ENCODE peak calls at places on chromosomes 12 and 14, in five cellular contexts. E is body of pancreas, M is H7, Y is astrocyte of the spinal cord, T is foreskin fibroblast. F is an unnamed sample.

GRCh38 chr14:32567543-32568384 is 238.7 kb downstream of the AKAP6 start:
- DNase-seq in E (no peak), M (no peak), Y (peak; percentile 38), T (peak; percentile 61), F (no peak)

GRCh38 chr14:74858022-74858421 is 17.9 kb downstream of the PROX2 start:
- DNase-seq in E (no peak), M (no peak), Y (no peak), T (peak; percentile 84), F (no peak)

GRCh38 chr14:68881396-68881795 is 88.5 kb upstream of the ZFP36L1 start:
- DNase-seq in E (no peak), M (no peak), Y (no peak), T (no peak), F (no peak)

GRCh38 chr14:20632831-20633771 is 8.4 kb downstream of the OR6S1 start:
- DNase-seq in E (peak; percentile 61), M (peak; percentile 84), Y (peak; percentile 87), T (peak; percentile 86), F (no peak)

GRCh38 chr12:27575099-27575779 is 51.2 kb downstream of the PPFIBP1 start:
- DNase-seq in E (no peak), M (no peak), Y (no peak), T (no peak), F (no peak)

GRCh38 chr12:125188912-125189881 is 124.0 kb downstream of the AACS start:
- DNase-seq in E (no peak), M (peak; percentile 47), Y (no peak), T (no peak), F (no peak)

GRCh38 chr12:132500856-132501180 is 10.9 kb downstream of the FBRSL1 start:
- DNase-seq in E (no peak), M (no peak), Y (no peak), T (no peak), F (no peak)

GRCh38 chr12:16526693-16527092 is 79.3 kb downstream of the LMO3 start:
- DNase-seq in E (no peak), M (no peak), Y (peak; percentile 64), T (peak; percentile 71), F (no peak)

GRCh38 chr12:6966351-6966750 is 4.1 kb downstream of the PHB2 start:
- DNase-seq in E (no peak), M (no peak), Y (no peak), T (peak; percentile 53), F (peak; percentile 63)

GRCh38 chr12:64792128-64792527 is 32.3 kb upstream of the TBC1D30 start:
- DNase-seq in E (no peak), M (no peak), Y (no peak), T (no peak), F (no peak)

GRCh38 chr14:71554323-71554722 is 377.9 kb upstream of the RGS6 start:
- DNase-seq in E (no peak), M (no peak), Y (no peak), T (no peak), F (no peak)

GRCh38 chr12:76024942-76025600 is 6.5 kb downstream of the PHLDA1 start:
- DNase-seq in E (no peak), M (no peak), Y (peak; percentile 94), T (peak; percentile 91), F (no peak)

GRCh38 chr12:23221066-23221465 is 596.1 kb downstream of the ETNK1 start:
- DNase-seq in E (no peak), M (peak; percentile 52), Y (no peak), T (no peak), F (no peak)

GRCh38 chr12:89783321-89784060 is 74.9 kb upstream of the ATP2B1 start:
- DNase-seq in E (no peak), M (no peak), Y (peak; percentile 12), T (peak; percentile 70), F (no peak)

GRCh38 chr12:109301643-109302176 is 7.4 kb downstream of the FOXN4 start:
- DNase-seq in E (no peak), M (peak; percentile 16), Y (no peak), T (no peak), F (no peak)

GRCh38 chr14:90023176-90023896 is 38.5 kb upstream of the KCNK13 start:
- DNase-seq in E (no peak), M (no peak), Y (peak; percentile 8), T (no peak), F (no peak)

GRCh38 chr12:2456122-2456812 is 338.5 kb upstream of the FKBP4 start:
- DNase-seq in E (no peak), M (no peak), Y (no peak), T (no peak), F (no peak)

GRCh38 chr14:68173227-68173972 is 353.8 kb downstream of the RAD51B start:
- DNase-seq in E (no peak), M (no peak), Y (peak; percentile 35), T (peak; percentile 50), F (no peak)

GRCh38 chr14:56905282-56905681 is 95.0 kb upstream of the OTX2 start:
- DNase-seq in E (no peak), M (no peak), Y (no peak), T (no peak), F (no peak)

GRCh38 chr12:509494-509893 is 49.8 kb downstream of the B4GALNT3 start:
- DNase-seq in E (no peak), M (peak; percentile 48), Y (peak; percentile 10), T (peak; percentile 24), F (no peak)

GRCh38 chr14:70924521-70924920 is 17.3 kb downstream of the PCNX1 start:
- DNase-seq in E (no peak), M (no peak), Y (no peak), T (no peak), F (no peak)

GRCh38 chr12:96906498-96906848 is 584 bp upstream of the NEDD1 start:
- DNase-seq in E (no peak), M (no peak), Y (peak; percentile 9), T (no peak), F (no peak)

GRCh38 chr12:55446334-55446733 is 2.5 kb downstream of the OR6C2 start:
- DNase-seq in E (no peak), M (no peak), Y (no peak), T (no peak), F (no peak)

GRCh38 chr14:99552021-99552553 is 51.9 kb downstream of the CCDC85C start:
- DNase-seq in E (no peak), M (no peak), Y (no peak), T (no peak), F (no peak)

GRCh38 chr14:88849717-88850116 is 25.3 kb downstream of the TTC8 start:
- DNase-seq in E (no peak), M (no peak), Y (no peak), T (no peak), F (no peak)

GRCh38 chr12:112381421-112381897 is 772 bp downstream of the HECTD4 start:
- DNase-seq in E (peak; percentile 12), M (no peak), Y (no peak), T (peak; percentile 32), F (peak; percentile 88)

GRCh38 chr14:32564591-32564990 is 235.5 kb downstream of the AKAP6 start:
- DNase-seq in E (no peak), M (no peak), Y (peak; percentile 18), T (peak; percentile 28), F (no peak)

GRCh38 chr12:120229071-120229582 is 28.2 kb upstream of the RPLP0 start:
- DNase-seq in E (no peak), M (no peak), Y (no peak), T (no peak), F (no peak)

GRCh38 chr12:120229583-120230325 is 28.8 kb upstream of the RPLP0 start:
- DNase-seq in E (no peak), M (peak; percentile 45), Y (no peak), T (peak; percentile 61), F (no peak)

GRCh38 chr12:120230974-120231315 is 30.0 kb upstream of the RPLP0 start:
- DNase-seq in E (no peak), M (no peak), Y (no peak), T (no peak), F (no peak)

GRCh38 chr12:120231316-120232011 is 30.6 kb upstream of the RPLP0 start:
- DNase-seq in E (peak; percentile 88), M (peak; percentile 66), Y (peak; percentile 94), T (peak; percentile 98), F (no peak)

GRCh38 chr12:120230326-120230973 is 29.5 kb upstream of the RPLP0 start:
- DNase-seq in E (peak; percentile 70), M (peak; percentile 94), Y (peak; percentile 94), T (peak; percentile 96), F (no peak)
- H3K4me3 ChIP-seq in E (no peak overlapping the region), M (no peak overlapping the region), Y (no peak overlapping the region), T (peak overlapping the region; percentile 19), F (no peak overlapping the region)

DNA sequence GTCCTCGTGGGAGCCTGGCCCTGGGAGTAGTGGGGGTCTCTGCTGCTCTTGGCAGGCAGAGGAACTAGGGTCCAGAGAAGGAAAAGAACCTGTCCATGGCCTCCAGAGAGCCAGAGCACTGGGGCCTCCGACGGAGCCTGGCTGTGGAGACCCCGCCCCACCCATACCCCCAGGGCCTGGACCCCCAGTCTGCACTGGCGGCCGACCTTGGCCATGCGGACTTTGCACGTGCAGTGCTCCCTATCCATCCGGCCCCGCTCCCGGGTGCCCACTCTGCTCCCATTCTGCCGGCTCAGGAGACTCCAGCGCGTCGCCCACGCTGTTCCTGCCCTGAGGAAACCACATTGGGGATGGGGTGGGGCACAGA is 1.1 kb downstream of the BEGAIN start:
- DNase-seq in E (peak; percentile 9), M (no peak), Y (no peak), T (no peak), F (peak; percentile 79)
- H3K4me3 ChIP-seq in E (no peak overlapping the region), M (peak overlapping the region; percentile 52), Y (peak overlapping the region; percentile 27), T (peak overlapping the region; percentile 48), F (no peak overlapping the region)

DNA sequence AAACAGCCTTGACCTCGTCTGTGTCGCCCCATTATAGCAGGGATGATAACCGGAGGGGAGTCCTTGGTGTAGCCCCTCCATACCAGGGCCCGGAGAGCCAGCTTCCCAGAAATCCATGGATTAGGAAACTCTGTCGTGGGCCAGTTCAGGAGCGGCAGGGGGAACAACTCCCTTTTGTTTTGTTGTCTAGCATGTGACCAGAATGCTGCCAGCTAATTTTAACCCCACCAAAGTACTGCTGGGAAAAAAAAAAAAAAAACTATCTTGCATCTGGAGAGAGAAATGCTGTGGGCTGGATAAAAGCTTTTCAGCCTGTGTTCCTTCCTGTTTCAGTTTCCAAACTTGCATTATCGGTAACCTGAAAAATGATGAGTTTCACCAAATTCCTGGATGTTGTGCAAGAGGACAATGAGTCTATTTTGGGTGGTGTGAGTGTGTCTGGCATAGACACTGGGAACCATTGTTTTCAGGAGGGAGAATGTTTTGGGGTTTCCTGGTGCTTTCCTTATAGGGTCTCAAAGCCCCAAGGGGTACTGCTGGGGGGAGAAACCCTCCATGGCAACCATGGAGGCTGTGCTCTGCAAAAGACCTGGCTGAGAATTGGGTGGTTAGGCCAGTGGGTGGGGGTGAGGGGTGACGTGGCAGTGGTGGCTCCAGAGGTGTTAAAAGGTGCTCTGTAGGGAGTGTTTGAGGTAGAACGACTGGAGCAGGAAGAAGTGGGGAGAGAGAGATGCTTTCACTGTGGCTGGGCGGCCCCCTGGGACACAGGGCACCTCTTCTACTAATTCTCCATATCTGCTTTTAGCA is 14.9 kb upstream of the IRF2BPL start:
- DNase-seq in E (no peak), M (no peak), Y (peak; percentile 77), T (peak; percentile 94), F (no peak)
- H3K4me3 ChIP-seq in E (no peak overlapping the region), M (no peak overlapping the region), Y (no peak overlapping the region), T (peak overlapping the region; percentile 36), F (no peak overlapping the region)

GRCh38 chr12:88574278-88574677 is 6.0 kb downstream of the KITLG start:
- DNase-seq in E (no peak), M (no peak), Y (no peak), T (peak; percentile 35), F (no peak)
- H3K4me3 ChIP-seq in E (no peak overlapping the region), M (no peak overlapping the region), Y (no peak overlapping the region), T (peak overlapping the region; percentile 28), F (no peak overlapping the region)

GRCh38 chr12:54173906-54174471 is 14.8 kb downstream of the SMUG1 start:
- DNase-seq in E (no peak), M (no peak), Y (no peak), T (no peak), F (no peak)
- H3K4me3 ChIP-seq in E (no peak overlapping the region), M (no peak overlapping the region), Y (no peak overlapping the region), T (no peak overlapping the region), F (no peak overlapping the region)

GRCh38 chr14:85093631-85094330 is 436.2 kb upstream of the FLRT2 start:
- DNase-seq in E (no peak), M (no peak), Y (peak; percentile 42), T (peak; percentile 52), F (no peak)
- H3K4me3 ChIP-seq in E (no peak overlapping the region), M (no peak overlapping the region), Y (no peak overlapping the region), T (no peak overlapping the region), F (no peak overlapping the region)